ENCODE peak calls at places on chromosomes 11 and 22, in five cellular contexts. R, D, Z, O and Y are unnamed samples.

GRCh38 chr22:17672417-17672991 is 33.9 kb downstream of the BCL2L13 start:
- DNase-seq in R (no peak), D (no peak), O (no peak), Z (no peak), Y (no peak)

GRCh38 chr22:20128902-20129746 is 2.5 kb upstream of the ZDHHC8 start:
- DNase-seq in Z (no peak), R (no peak), D (no peak), O (peak; percentile 59), Y (no peak)

GRCh38 chr11:102279641-102280170 is 37.6 kb upstream of the BIRC3 start:
- DNase-seq in O (no peak), R (no peak), D (no peak), Z (no peak), Y (no peak)

GRCh38 chr11:67662806-67663514 is 11.5 kb downstream of the ALDH3B2 start:
- DNase-seq in R (no peak), Z (no peak), O (no peak), D (no peak), Y (no peak)

GRCh38 chr22:20919718-20920117 is 2.5 kb downstream of the CRKL start:
- DNase-seq in R (no peak), Z (no peak), D (no peak), O (no peak), Y (no peak)

GRCh38 chr11:31106963-31107576 is 262.5 kb downstream of the DCDC1 start:
- DNase-seq in R (peak; percentile 54), D (no peak), Z (no peak), O (peak; percentile 64), Y (no peak)

GRCh38 chr11:62976109-62976508 is 8.7 kb downstream of the SLC22A6 start:
- DNase-seq in D (no peak), Z (no peak), R (no peak), O (peak; percentile 23), Y (no peak)

GRCh38 chr22:39232246-39232645 is 12.5 kb downstream of the PDGFB start:
- DNase-seq in Z (no peak), O (no peak), R (no peak), D (no peak), Y (no peak)

GRCh38 chr11:116970485-116971292 is 127.5 kb downstream of the SIK3 start:
- DNase-seq in Z (no peak), O (no peak), D (no peak), R (no peak), Y (no peak)

GRCh38 chr22:29171721-29172120 is 34.0 kb upstream of the EMID1 start:
- DNase-seq in O (no peak), R (no peak), Z (no peak), D (no peak), Y (no peak)

GRCh38 chr11:123054301-123055065 is 7.5 kb downstream of the HSPA8 start:
- DNase-seq in O (no peak), D (peak; percentile 65), Z (no peak), R (peak; percentile 90), Y (no peak)

GRCh38 chr11:120985718-120986569 is 38.0 kb upstream of the TBCEL start:
- DNase-seq in Z (peak; percentile 85), R (no peak), D (no peak), O (peak; percentile 85), Y (no peak)

GRCh38 chr11:27192184-27192583 is 151.6 kb downstream of the BBOX1 start:
- DNase-seq in D (no peak), O (no peak), Z (no peak), R (no peak), Y (no peak)

GRCh38 chr11:76591416-76591815 is 79.1 kb downstream of the LRRC32 start:
- DNase-seq in R (no peak), O (no peak), Z (no peak), D (no peak), Y (no peak)

GRCh38 chr11:133926466-133927246 is 30.1 kb downstream of the IGSF9B start:
- DNase-seq in D (no peak), R (no peak), O (no peak), Z (peak; percentile 51), Y (no peak)

GRCh38 chr11:128553662-128554392 is 33.5 kb downstream of the ETS1 start:
- DNase-seq in O (no peak), R (peak; percentile 33), D (no peak), Z (no peak), Y (no peak)

GRCh38 chr22:50192056-50192824 is 6.5 kb downstream of the TRABD start:
- DNase-seq in R (no peak), O (no peak), Z (peak; percentile 77), D (peak; percentile 60), Y (no peak)

GRCh38 chr11:877565-877964 is 33.0 kb downstream of the CHID1 start:
- DNase-seq in Z (no peak), R (no peak), O (peak; percentile 64), D (no peak), Y (no peak)

GRCh38 chr22:43186272-43187170 is at the start of gene TTLL12:
- DNase-seq in O (peak; percentile 55), D (no peak), Z (peak; percentile 92), R (peak; percentile 3), Y (no peak)

GRCh38 chr11:128226106-128226716 is 361.1 kb downstream of the ETS1 start:
- DNase-seq in Z (no peak), R (no peak), D (no peak), O (no peak), Y (no peak)

GRCh38 chr22:20591660-20592310 is 84.4 kb downstream of the MED15 start:
- DNase-seq in D (no peak), O (peak; percentile 42), Z (peak; percentile 76), R (no peak), Y (no peak)

GRCh38 chr11:29612423-29612822 is 404.4 kb downstream of the KCNA4 start:
- DNase-seq in R (no peak), O (no peak), Z (no peak), D (no peak), Y (no peak)